ENCODE peak calls at places on chromosomes 4 and X, in five cellular contexts. Z is heart right ventricle, L is GM23248, B is coronary artery, V is ascending aorta. S is an unnamed sample.
A peak's percentile ranks its signal among the peaks of the same experiment; 100 is the strongest.

GRCh38 chrX:72079607-72080006 is 52.1 kb downstream of the RTL5 start:
- DNase-seq in Z (peak; percentile 62), L (no peak), B (no peak), V (no peak), S (no peak)

GRCh38 chrX:154748712-154749339 is 2.1 kb downstream of the GAB3 start:
- DNase-seq in Z (peak; percentile 55), L (peak; percentile 61), B (no peak), V (no peak), S (peak; percentile 24)

GRCh38 chrX:49155243-49155899 is 7.2 kb upstream of the MAGIX start:
- DNase-seq in Z (peak; percentile 29), L (peak; percentile 79), B (no peak), V (no peak), S (peak; percentile 20)

GRCh38 chr4:76087007-76087769 is 12.7 kb downstream of the ART3 start:
- DNase-seq in Z (peak; percentile 57), L (peak; percentile 79), B (no peak), V (no peak), S (no peak)

GRCh38 chr4:145130788-145131398 is 32.8 kb downstream of the ABCE1 start:
- DNase-seq in Z (no peak), L (peak; percentile 93), B (no peak), V (no peak), S (no peak)

GRCh38 chr4:40831462-40831861 is 81.7 kb downstream of the NSUN7 start:
- DNase-seq in Z (no peak), L (no peak), B (no peak), V (no peak), S (no peak)

GRCh38 chr4:43242611-43243010 is 350.1 kb downstream of the GRXCR1 start:
- DNase-seq in Z (no peak), L (peak; percentile 66), B (no peak), V (no peak), S (no peak)

GRCh38 chr4:124111922-124112321 is 600.6 kb downstream of the ANKRD50 start:
- DNase-seq in Z (peak; percentile 32), L (peak; percentile 77), B (no peak), V (no peak), S (no peak)

GRCh38 chr4:31089815-31090214 is 369.6 kb downstream of the PCDH7 start:
- DNase-seq in Z (peak; percentile 67), L (no peak), B (no peak), V (no peak), S (no peak)

GRCh38 chr4:2299794-2300193 is 37.9 kb upstream of the MXD4 start:
- DNase-seq in Z (no peak), L (no peak), B (no peak), V (no peak), S (no peak)

GRCh38 chrX:111779582-111779981 is 96.4 kb upstream of the TRPC5OS start:
- DNase-seq in Z (no peak), L (no peak), B (no peak), V (no peak), S (no peak)

GRCh38 chr4:101221294-101221693 is 126.0 kb downstream of the PPP3CA start:
- DNase-seq in Z (no peak), L (no peak), B (no peak), V (no peak), S (no peak)

GRCh38 chr4:30744957-30745640 is 24.9 kb downstream of the PCDH7 start:
- DNase-seq in Z (no peak), L (peak; percentile 7), B (no peak), V (no peak), S (no peak)

GRCh38 chr4:163384434-163384833 is 40.7 kb downstream of the NPY5R start:
- DNase-seq in Z (no peak), L (no peak), B (no peak), V (no peak), S (no peak)

GRCh38 chr4:130257271-130257670 is 1161.3 kb downstream of the C4orf33 start:
- DNase-seq in Z (no peak), L (peak; percentile 10), B (no peak), V (no peak), S (no peak)

GRCh38 chr4:1235381-1236102 is 13.4 kb downstream of the CTBP1 start:
- DNase-seq in Z (no peak), L (no peak), B (peak; percentile 71), V (no peak), S (no peak)

GRCh38 chrX:110006826-110007375 is 4.0 kb downstream of the TMEM164 start:
- DNase-seq in Z (no peak), L (peak; percentile 14), B (no peak), V (no peak), S (no peak)

GRCh38 chrX:53798281-53798680 is 111.8 kb upstream of the HUWE1 start:
- DNase-seq in Z (no peak), L (no peak), B (no peak), V (no peak), S (no peak)

GRCh38 chrX:47285762-47286320 is 53.0 kb downstream of the USP11 start:
- DNase-seq in Z (no peak), L (peak; percentile 28), B (no peak), V (no peak), S (no peak)

GRCh38 chr4:86181585-86181984 is 178.3 kb downstream of the MAPK10 start:
- DNase-seq in Z (no peak), L (peak; percentile 56), B (no peak), V (no peak), S (no peak)

GRCh38 chr4:103136671-103137445 is 37.2 kb upstream of the BDH2 start:
- DNase-seq in Z (no peak), L (no peak), B (no peak), V (no peak), S (no peak)

GRCh38 chr4:82515705-82516104 is 46.1 kb downstream of the TMEM150C start:
- DNase-seq in Z (peak; percentile 74), L (peak; percentile 78), B (no peak), V (no peak), S (no peak)

GRCh38 chr4:25088342-25088952 is 57.7 kb upstream of the LGI2 start:
- DNase-seq in Z (peak; percentile 53), L (peak; percentile 68), B (no peak), V (no peak), S (no peak)

GRCh38 chr4:184423003-184423686 is 51.2 kb downstream of the IRF2 start:
- DNase-seq in Z (no peak), L (no peak), B (no peak), V (no peak), S (no peak)

GRCh38 chr4:150316332-150317205 is 238.3 kb downstream of the DCLK2 start:
- DNase-seq in Z (no peak), L (peak; percentile 18), B (no peak), V (no peak), S (no peak)

GRCh38 chr4:128333309-128334006 is 45.8 kb upstream of the PGRMC2 start:
- DNase-seq in Z (peak; percentile 10), L (peak; percentile 47), B (no peak), V (no peak), S (no peak)

GRCh38 chr4:139144161-139144859 is 32.7 kb downstream of the ELF2 start:
- DNase-seq in Z (peak; percentile 34), L (peak; percentile 76), B (no peak), V (no peak), S (no peak)

GRCh38 chr4:24734511-24734910 is 60.9 kb upstream of the SOD3 start:
- DNase-seq in Z (no peak), L (peak; percentile 48), B (no peak), V (no peak), S (no peak)

GRCh38 chr4:188534917-188535316 is 395.7 kb downstream of the TRIML1 start:
- DNase-seq in Z (no peak), L (no peak), B (no peak), V (no peak), S (no peak)

DNA sequence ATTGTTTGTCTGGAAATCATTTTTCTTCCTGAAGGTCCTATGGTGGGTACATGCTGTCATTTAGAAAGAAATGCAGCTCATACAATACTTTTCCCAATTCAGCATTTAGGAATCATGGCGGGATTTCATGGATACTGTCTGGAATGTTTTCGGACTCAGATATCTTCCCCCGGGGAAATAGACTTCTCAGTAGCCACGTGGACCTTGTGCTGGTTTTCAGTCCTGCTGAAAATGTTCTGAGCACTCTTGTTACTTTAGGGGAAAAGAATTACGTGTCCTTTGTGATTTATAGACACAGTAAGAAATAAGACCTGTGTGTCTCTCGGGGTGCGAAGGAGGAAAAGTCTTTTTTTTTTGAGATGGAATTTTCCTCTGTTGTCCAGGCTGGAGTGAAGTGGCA is 3.8 kb downstream of the CD99 start:
- DNase-seq in Z (no peak), L (peak; percentile 60), B (no peak), V (no peak), S (no peak)
- H3K27ac ChIP-seq in Z (peak overlapping the region; percentile 94), L (peak overlapping the region; percentile 86), B (no peak overlapping the region), V (no peak overlapping the region), S (no peak overlapping the region)

GRCh38 chr4:167031534-167032156 is 202.6 kb downstream of the SPOCK3 start:
- DNase-seq in Z (no peak), L (no peak), B (no peak), V (no peak), S (no peak)
- H3K27ac ChIP-seq in Z (no peak overlapping the region), L (no peak overlapping the region), B (no peak overlapping the region), V (no peak overlapping the region), S (no peak overlapping the region)

GRCh38 chr4:164509951-164510350 is 244.0 kb upstream of the SMIM31 start:
- DNase-seq in Z (no peak), L (no peak), B (no peak), V (no peak), S (no peak)

GRCh38 chr4:164503874-164504273 is 250.1 kb upstream of the SMIM31 start:
- DNase-seq in Z (no peak), L (no peak), B (no peak), V (no peak), S (no peak)

GRCh38 chr4:164508126-164508525 is 245.8 kb upstream of the SMIM31 start:
- DNase-seq in Z (no peak), L (no peak), B (no peak), V (no peak), S (no peak)

GRCh38 chr4:164512124-164512523 is 241.8 kb upstream of the SMIM31 start:
- DNase-seq in Z (no peak), L (no peak), B (no peak), V (no peak), S (no peak)

GRCh38 chr4:164508836-164509235 is 245.1 kb upstream of the SMIM31 start:
- DNase-seq in Z (no peak), L (no peak), B (no peak), V (no peak), S (no peak)
- H3K27ac ChIP-seq in Z (no peak overlapping the region), L (no peak overlapping the region), B (no peak overlapping the region), V (no peak overlapping the region), S (no peak overlapping the region)

GRCh38 chr4:38904090-38904666 is 36.6 kb downstream of the FAM114A1 start:
- DNase-seq in Z (no peak), L (no peak), B (no peak), V (no peak), S (no peak)
- H3K27ac ChIP-seq in Z (peak overlapping the region; percentile 34), L (no peak overlapping the region), B (no peak overlapping the region), V (no peak overlapping the region), S (no peak overlapping the region)

GRCh38 chrX:295136-295535 is 14.0 kb downstream of the PLCXD1 start:
- DNase-seq in Z (no peak), L (no peak), B (no peak), V (no peak), S (no peak)
- H3K27ac ChIP-seq in Z (no peak overlapping the region), L (no peak overlapping the region), B (no peak overlapping the region), V (no peak overlapping the region), S (no peak overlapping the region)

S was measured in CD4-positive, alpha-beta T cell.